ENCODE peak calls at places on chromosomes 7 and 10, in five cellular contexts. One of them, this sample, is unnamed.

GRCh38 chr7:140542226-140542625 is 62.9 kb upstream of the MKRN1 start:
- DNase-seq in GM23248: peak
- DNase-seq in HCT116: no peak
- DNase-seq in PC-3: peak
- DNase-seq in K562: no peak
- DNase-seq in this sample: peak

GRCh38 chr10:61248013-61248412 is 205.2 kb downstream of the TMEM26 start:
- DNase-seq in GM23248: no peak
- DNase-seq in HCT116: no peak
- DNase-seq in PC-3: no peak
- DNase-seq in K562: no peak
- DNase-seq in this sample: no peak

GRCh38 chr7:79386688-79387422 is 66.6 kb downstream of the MAGI2 start:
- DNase-seq in GM23248: peak
- DNase-seq in HCT116: no peak
- DNase-seq in PC-3: peak
- DNase-seq in K562: no peak
- DNase-seq in this sample: no peak

GRCh38 chr7:111112439-111112838 is 21.5 kb downstream of the LRRN3 start:
- DNase-seq in GM23248: no peak
- DNase-seq in HCT116: no peak
- DNase-seq in PC-3: no peak
- DNase-seq in K562: no peak
- DNase-seq in this sample: no peak

GRCh38 chr7:55592492-55592891 is 20.2 kb upstream of the VOPP1 start:
- DNase-seq in GM23248: no peak
- DNase-seq in HCT116: no peak
- DNase-seq in PC-3: no peak
- DNase-seq in K562: peak
- DNase-seq in this sample: no peak

GRCh38 chr7:11461999-11462398 is 370.0 kb downstream of the THSD7A start:
- DNase-seq in GM23248: no peak
- DNase-seq in HCT116: no peak
- DNase-seq in PC-3: no peak
- DNase-seq in K562: no peak
- DNase-seq in this sample: no peak

GRCh38 chr10:58424176-58424575 is 39.0 kb downstream of the TFAM start:
- DNase-seq in GM23248: peak
- DNase-seq in HCT116: no peak
- DNase-seq in PC-3: peak
- DNase-seq in K562: no peak
- DNase-seq in this sample: no peak

GRCh38 chr7:39951156-39951942 is 1.3 kb downstream of the CDK13 start:
- DNase-seq in GM23248: peak
- DNase-seq in HCT116: no peak
- DNase-seq in PC-3: peak
- DNase-seq in K562: peak
- DNase-seq in this sample: peak

GRCh38 chr7:35971133-35971995 is 170.5 kb downstream of the SEPTIN7 start:
- DNase-seq in GM23248: peak
- DNase-seq in HCT116: no peak
- DNase-seq in PC-3: no peak
- DNase-seq in K562: no peak
- DNase-seq in this sample: no peak

GRCh38 chr10:124875596-124875995 is 66.3 kb upstream of the ZRANB1 start:
- DNase-seq in GM23248: peak
- DNase-seq in HCT116: peak
- DNase-seq in PC-3: peak
- DNase-seq in K562: no peak
- DNase-seq in this sample: no peak

GRCh38 chr7:159005618-159006017 is 139.0 kb downstream of the VIPR2 start:
- DNase-seq in GM23248: no peak
- DNase-seq in HCT116: no peak
- DNase-seq in PC-3: no peak
- DNase-seq in K562: peak
- DNase-seq in this sample: no peak

GRCh38 chr10:63783882-63784281 is 262.7 kb downstream of the REEP3 start:
- DNase-seq in GM23248: no peak
- DNase-seq in HCT116: no peak
- DNase-seq in PC-3: no peak
- DNase-seq in K562: no peak
- DNase-seq in this sample: no peak

GRCh38 chr7:133668296-133669060 is 415.6 kb downstream of the EXOC4 start:
- DNase-seq in GM23248: peak
- DNase-seq in HCT116: no peak
- DNase-seq in PC-3: peak
- DNase-seq in K562: no peak
- DNase-seq in this sample: no peak

GRCh38 chr10:394061-394438 is 258.8 kb downstream of the ZMYND11 start:
- DNase-seq in GM23248: no peak
- DNase-seq in HCT116: no peak
- DNase-seq in PC-3: no peak
- DNase-seq in K562: no peak
- DNase-seq in this sample: peak

GRCh38 chr10:7773845-7774801 is 13.7 kb downstream of the KIN start:
- DNase-seq in GM23248: no peak
- DNase-seq in HCT116: no peak
- DNase-seq in PC-3: peak
- DNase-seq in K562: no peak
- DNase-seq in this sample: no peak

GRCh38 chr10:122557516-122557915 is 3.0 kb upstream of the DMBT1 start:
- DNase-seq in GM23248: no peak
- DNase-seq in HCT116: peak
- DNase-seq in PC-3: no peak
- DNase-seq in K562: peak
- DNase-seq in this sample: peak

GRCh38 chr7:17098515-17098914 is 199.9 kb upstream of the AHR start:
- DNase-seq in GM23248: no peak
- DNase-seq in HCT116: no peak
- DNase-seq in PC-3: no peak
- DNase-seq in K562: no peak
- DNase-seq in this sample: no peak

GRCh38 chr7:135710417-135711138 is 17.4 kb downstream of the SLC13A4 start:
- DNase-seq in GM23248: peak
- DNase-seq in HCT116: no peak
- DNase-seq in PC-3: peak
- DNase-seq in K562: peak
- DNase-seq in this sample: peak

GRCh38 chr10:96130326-96130758 is 245 bp downstream of the ZNF518A start:
- DNase-seq in GM23248: peak
- DNase-seq in HCT116: no peak
- DNase-seq in PC-3: peak
- DNase-seq in K562: peak
- DNase-seq in this sample: peak

GRCh38 chr10:43253461-43254198 is 13.2 kb downstream of the RASGEF1A start:
- DNase-seq in GM23248: no peak
- DNase-seq in HCT116: no peak
- DNase-seq in PC-3: no peak
- DNase-seq in K562: no peak
- DNase-seq in this sample: no peak

GRCh38 chr10:106540606-106541005 is 623.9 kb downstream of the SORCS1 start:
- DNase-seq in GM23248: peak
- DNase-seq in HCT116: no peak
- DNase-seq in PC-3: peak
- DNase-seq in K562: no peak
- DNase-seq in this sample: no peak

GRCh38 chr7:121286742-121287699 is 41.8 kb upstream of the WNT16 start:
- DNase-seq in GM23248: peak
- DNase-seq in HCT116: no peak
- DNase-seq in PC-3: peak
- DNase-seq in K562: no peak
- DNase-seq in this sample: no peak

GRCh38 chr10:79185067-79185774 is 116.5 kb downstream of the ZMIZ1 start:
- DNase-seq in GM23248: peak
- DNase-seq in HCT116: no peak
- DNase-seq in PC-3: no peak
- DNase-seq in K562: no peak
- DNase-seq in this sample: peak

GRCh38 chr7:99457050-99457645 is 8.8 kb downstream of the ATP5MF start:
- DNase-seq in GM23248: no peak
- DNase-seq in HCT116: no peak
- DNase-seq in PC-3: no peak
- DNase-seq in K562: no peak
- DNase-seq in this sample: no peak

GRCh38 chr7:99457646-99458493 is 8.1 kb downstream of the ATP5MF start:
- DNase-seq in GM23248: no peak
- DNase-seq in HCT116: no peak
- DNase-seq in PC-3: no peak
- DNase-seq in K562: no peak
- DNase-seq in this sample: no peak

GRCh38 chr7:99459087-99459486 is 6.9 kb downstream of the ATP5MF start:
- DNase-seq in GM23248: peak
- DNase-seq in HCT116: no peak
- DNase-seq in PC-3: peak
- DNase-seq in K562: no peak
- DNase-seq in this sample: peak

GRCh38 chr7:99455874-99456273 is 10.1 kb downstream of the ATP5MF start:
- DNase-seq in GM23248: no peak
- DNase-seq in HCT116: no peak
- DNase-seq in PC-3: no peak
- DNase-seq in K562: no peak
- DNase-seq in this sample: no peak

GRCh38 chr7:99456288-99456687 is 9.7 kb downstream of the ATP5MF start:
- DNase-seq in GM23248: no peak
- DNase-seq in HCT116: no peak
- DNase-seq in PC-3: no peak
- DNase-seq in K562: no peak
- DNase-seq in this sample: no peak
- H3K4me3 ChIP-seq in GM23248: no peak
- H3K4me3 ChIP-seq in HCT116: no peak
- H3K4me3 ChIP-seq in PC-3: no peak
- H3K4me3 ChIP-seq in K562: no peak
- H3K4me3 ChIP-seq in this sample: no peak

DNA sequence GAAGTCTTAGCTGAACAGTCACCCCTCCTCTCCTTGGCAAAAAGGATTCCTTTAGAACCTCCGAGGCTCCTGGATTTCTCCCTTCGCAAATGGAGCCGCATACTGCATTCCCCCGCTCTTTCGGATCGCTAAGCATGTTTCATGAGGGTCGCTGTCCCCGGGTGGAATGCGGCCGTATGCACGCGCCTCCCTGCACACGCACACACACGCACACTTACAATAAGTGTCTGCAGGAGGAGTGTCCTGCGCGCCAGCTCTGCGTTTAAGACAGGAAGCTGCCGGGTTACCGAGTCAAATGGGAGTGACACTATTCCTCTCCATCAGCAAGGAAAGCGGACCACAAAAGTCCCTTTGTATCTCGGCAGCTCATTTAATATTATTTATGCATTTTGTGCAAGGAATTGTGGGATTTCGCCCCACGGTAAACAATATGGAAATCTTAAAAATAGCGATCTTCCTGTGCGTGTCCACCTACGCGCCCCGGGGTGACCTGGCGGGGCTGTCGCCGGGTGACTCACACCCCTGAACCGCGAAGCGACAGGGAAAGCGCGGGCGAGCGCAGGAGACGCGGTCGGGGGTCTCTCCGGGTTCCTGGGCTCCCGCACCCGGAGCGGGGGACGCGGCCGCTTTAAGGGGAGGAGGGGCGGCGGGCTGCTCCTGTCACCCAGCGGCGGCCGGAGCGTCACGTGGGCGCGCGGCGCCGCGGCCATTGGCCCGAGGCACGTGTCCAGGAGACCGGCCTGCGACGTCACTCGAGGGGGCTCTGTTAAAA is 971 bp upstream of the EN2 start:
- DNase-seq in GM23248: peak
- DNase-seq in HCT116: no peak
- DNase-seq in PC-3: peak
- DNase-seq in K562: peak
- DNase-seq in this sample: peak
- TF ChIP-seq EZH2 in GM23248: peak
- TF ChIP-seq EZH2 in HCT116: no peak
- TF ChIP-seq EZH2 in PC-3: no peak
- TF ChIP-seq EZH2 in K562: no peak
- TF ChIP-seq EZH2 in this sample: peak

GRCh38 chr10:100347568-100348195 is 649 bp downstream of the SCD start:
- DNase-seq in GM23248: peak
- DNase-seq in HCT116: no peak
- DNase-seq in PC-3: no peak
- DNase-seq in K562: peak
- DNase-seq in this sample: peak
- H2AFZ ChIP-seq in GM23248: peak
- H2AFZ ChIP-seq in HCT116: no peak
- H2AFZ ChIP-seq in PC-3: peak
- H2AFZ ChIP-seq in K562: no peak
- H2AFZ ChIP-seq in this sample: no peak

GRCh38 chr7:47452295-47452694 is 129.6 kb downstream of the TNS3 start:
- DNase-seq in GM23248: no peak
- DNase-seq in HCT116: no peak
- DNase-seq in PC-3: no peak
- DNase-seq in K562: no peak
- DNase-seq in this sample: no peak
- H3K4me3 ChIP-seq in GM23248: peak
- H3K4me3 ChIP-seq in HCT116: no peak
- H3K4me3 ChIP-seq in PC-3: peak
- H3K4me3 ChIP-seq in K562: no peak
- H3K4me3 ChIP-seq in this sample: no peak

GRCh38 chr10:133087679-133088523 is at the start of gene ADGRA1:
- DNase-seq in GM23248: peak
- DNase-seq in HCT116: no peak
- DNase-seq in PC-3: no peak
- DNase-seq in K562: peak
- DNase-seq in this sample: peak
- TF ChIP-seq EZH2 in GM23248: no peak
- TF ChIP-seq EZH2 in HCT116: no peak
- TF ChIP-seq EZH2 in PC-3: peak
- TF ChIP-seq EZH2 in K562: no peak
- TF ChIP-seq EZH2 in this sample: peak

DNA sequence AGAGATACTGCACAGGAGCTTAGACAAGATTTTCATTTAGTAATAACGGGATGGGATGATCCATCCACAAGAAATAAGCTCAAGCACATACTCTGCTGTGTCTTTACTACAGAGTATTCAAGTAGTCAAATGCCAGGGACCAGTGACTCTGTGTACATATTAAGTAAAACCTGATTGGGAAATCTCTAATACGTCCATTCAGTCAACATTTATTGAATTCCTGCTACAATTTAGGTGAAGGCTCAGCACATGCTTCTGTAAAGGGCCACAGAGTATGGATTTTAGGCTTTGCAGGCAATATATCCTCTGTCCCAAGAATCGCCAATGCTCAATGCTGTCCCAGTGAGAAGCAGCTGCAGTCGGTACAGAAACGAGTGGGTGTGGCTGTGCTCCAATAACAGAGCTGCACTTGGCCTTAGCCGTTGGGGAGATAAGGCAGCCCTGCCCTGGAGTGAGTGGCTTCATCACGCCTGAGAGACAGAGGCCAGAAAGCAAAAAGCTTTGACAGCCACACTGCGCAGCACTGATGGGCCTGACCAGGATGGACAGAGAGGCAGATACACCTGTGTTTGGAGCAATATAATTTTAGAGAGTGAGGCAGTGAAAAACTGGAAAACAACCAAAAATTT is 186.8 kb downstream of the PARD3 start:
- DNase-seq in GM23248: no peak
- DNase-seq in HCT116: no peak
- DNase-seq in PC-3: no peak
- DNase-seq in K562: peak
- DNase-seq in this sample: no peak
- H2AFZ ChIP-seq in GM23248: no peak
- H2AFZ ChIP-seq in HCT116: no peak
- H2AFZ ChIP-seq in PC-3: no peak
- H2AFZ ChIP-seq in K562: peak
- H2AFZ ChIP-seq in this sample: no peak